ENCODE peak calls at places on chromosome 6, in seven cellular contexts. One of them, this sample, is unnamed.

GRCh38 chr6:36586606-36587005 is 7.6 kb upstream of the SRSF3 start:
- DNase-seq in EL: no peak
- DNase-seq in C1 segment of cervical spinal cord: no peak
- DNase-seq in GM04504: no peak
- DNase-seq in KG1: no peak
- DNase-seq in hypothalamus: no peak
- DNase-seq in GM12865: no peak
- DNase-seq in this sample: no peak

GRCh38 chr6:26032387-26033131 is 54.7 kb upstream of the HFE start:
- DNase-seq in EL: peak
- DNase-seq in C1 segment of cervical spinal cord: no peak
- DNase-seq in GM04504: no peak
- DNase-seq in KG1: no peak
- DNase-seq in hypothalamus: no peak
- DNase-seq in GM12865: peak
- DNase-seq in this sample: peak

GRCh38 chr6:140320081-140320798 is 945.8 kb upstream of the CITED2 start:
- DNase-seq in EL: no peak
- DNase-seq in C1 segment of cervical spinal cord: no peak
- DNase-seq in GM04504: no peak
- DNase-seq in KG1: peak
- DNase-seq in hypothalamus: no peak
- DNase-seq in GM12865: no peak
- DNase-seq in this sample: peak

GRCh38 chr6:3825331-3825831 is 23.8 kb upstream of the FAM50B start:
- DNase-seq in EL: peak
- DNase-seq in C1 segment of cervical spinal cord: no peak
- DNase-seq in GM04504: no peak
- DNase-seq in KG1: no peak
- DNase-seq in hypothalamus: no peak
- DNase-seq in GM12865: no peak
- DNase-seq in this sample: no peak

GRCh38 chr6:95723638-95724037 is 146.3 kb downstream of the MANEA start:
- DNase-seq in EL: no peak
- DNase-seq in C1 segment of cervical spinal cord: no peak
- DNase-seq in GM04504: no peak
- DNase-seq in KG1: no peak
- DNase-seq in hypothalamus: no peak
- DNase-seq in GM12865: no peak
- DNase-seq in this sample: no peak

GRCh38 chr6:6920984-6921313 is 186.8 kb upstream of the RREB1 start:
- DNase-seq in EL: no peak
- DNase-seq in C1 segment of cervical spinal cord: no peak
- DNase-seq in GM04504: no peak
- DNase-seq in KG1: no peak
- DNase-seq in hypothalamus: no peak
- DNase-seq in GM12865: no peak
- DNase-seq in this sample: no peak

GRCh38 chr6:9979996-9980395 is 434.9 kb downstream of the TFAP2A start:
- DNase-seq in EL: no peak
- DNase-seq in C1 segment of cervical spinal cord: no peak
- DNase-seq in GM04504: no peak
- DNase-seq in KG1: no peak
- DNase-seq in hypothalamus: no peak
- DNase-seq in GM12865: no peak
- DNase-seq in this sample: no peak

GRCh38 chr6:125733516-125734300 is 15.7 kb upstream of the HEY2 start:
- DNase-seq in EL: no peak
- DNase-seq in C1 segment of cervical spinal cord: no peak
- DNase-seq in GM04504: no peak
- DNase-seq in KG1: no peak
- DNase-seq in hypothalamus: no peak
- DNase-seq in GM12865: no peak
- DNase-seq in this sample: no peak

GRCh38 chr6:92577077-92577719 is 842.2 kb downstream of the EPHA7 start:
- DNase-seq in EL: no peak
- DNase-seq in C1 segment of cervical spinal cord: no peak
- DNase-seq in GM04504: no peak
- DNase-seq in KG1: no peak
- DNase-seq in hypothalamus: no peak
- DNase-seq in GM12865: no peak
- DNase-seq in this sample: no peak

GRCh38 chr6:35302604-35303218 is 5.1 kb downstream of the DEF6 start:
- DNase-seq in EL: peak
- DNase-seq in C1 segment of cervical spinal cord: peak
- DNase-seq in GM04504: no peak
- DNase-seq in KG1: peak
- DNase-seq in hypothalamus: no peak
- DNase-seq in GM12865: peak
- DNase-seq in this sample: peak

GRCh38 chr6:66866801-66867200 is 1159.8 kb upstream of the EYS start:
- DNase-seq in EL: no peak
- DNase-seq in C1 segment of cervical spinal cord: no peak
- DNase-seq in GM04504: no peak
- DNase-seq in KG1: no peak
- DNase-seq in hypothalamus: no peak
- DNase-seq in GM12865: no peak
- DNase-seq in this sample: no peak

GRCh38 chr6:128736780-128737179 is 146.2 kb upstream of the LAMA2 start:
- DNase-seq in EL: no peak
- DNase-seq in C1 segment of cervical spinal cord: no peak
- DNase-seq in GM04504: no peak
- DNase-seq in KG1: no peak
- DNase-seq in hypothalamus: no peak
- DNase-seq in GM12865: no peak
- DNase-seq in this sample: no peak

GRCh38 chr6:157953580-157954091 is 28.0 kb upstream of the SYNJ2 start:
- DNase-seq in EL: no peak
- DNase-seq in C1 segment of cervical spinal cord: no peak
- DNase-seq in GM04504: no peak
- DNase-seq in KG1: no peak
- DNase-seq in hypothalamus: no peak
- DNase-seq in GM12865: no peak
- DNase-seq in this sample: peak

This sample was measured in NB4.